ENCODE peak calls at places on chromosomes 12 and 14, in four cellular contexts. One of them, this sample, is unnamed.

GRCh38 chr14:23681337-23681736 is 45.2 kb downstream of the DHRS2 start:
- DNase-seq in D341Med: no peak
- DNase-seq in cerebellum: no peak
- DNase-seq in WTC11: no peak
- DNase-seq in this sample: no peak

GRCh38 chr12:64494998-64495729 is 43.2 kb downstream of the TBK1 start:
- DNase-seq in D341Med: no peak
- DNase-seq in WTC11: no peak
- DNase-seq in cerebellum: no peak
- DNase-seq in this sample: no peak

GRCh38 chr12:132445884-132446471 is 44.0 kb upstream of the FBRSL1 start:
- DNase-seq in cerebellum: no peak
- DNase-seq in WTC11: peak
- DNase-seq in D341Med: peak
- DNase-seq in this sample: peak

GRCh38 chr14:45426685-45427282 is 173.8 kb upstream of the MIS18BP1 start:
- DNase-seq in cerebellum: no peak
- DNase-seq in D341Med: peak
- DNase-seq in WTC11: no peak
- DNase-seq in this sample: peak

GRCh38 chr12:109580684-109581333 is 7.2 kb downstream of the MVK start:
- DNase-seq in cerebellum: no peak
- DNase-seq in WTC11: no peak
- DNase-seq in D341Med: no peak
- DNase-seq in this sample: no peak

GRCh38 chr12:12938541-12938940 is 13.4 kb downstream of the GPRC5D start:
- DNase-seq in WTC11: no peak
- DNase-seq in cerebellum: no peak
- DNase-seq in D341Med: no peak
- DNase-seq in this sample: no peak

GRCh38 chr12:46556105-46556559 is 183.6 kb upstream of the SLC38A2 start:
- DNase-seq in cerebellum: no peak
- DNase-seq in D341Med: no peak
- DNase-seq in WTC11: no peak
- DNase-seq in this sample: no peak

GRCh38 chr12:49750027-49750977 is 8.9 kb downstream of the TMBIM6 start:
- DNase-seq in WTC11: no peak
- DNase-seq in D341Med: no peak
- DNase-seq in cerebellum: no peak
- DNase-seq in this sample: no peak

GRCh38 chr14:92578511-92578910 is 64.9 kb downstream of the RIN3 start:
- DNase-seq in WTC11: no peak
- DNase-seq in cerebellum: no peak
- DNase-seq in D341Med: no peak
- DNase-seq in this sample: no peak

GRCh38 chr14:79659995-79660975 is 551.0 kb downstream of the DIO2 start:
- DNase-seq in D341Med: no peak
- DNase-seq in WTC11: no peak
- DNase-seq in cerebellum: no peak
- DNase-seq in this sample: no peak

GRCh38 chr14:103100281-103101121 is 6.0 kb downstream of the EXOC3L4 start:
- DNase-seq in cerebellum: no peak
- DNase-seq in WTC11: peak
- DNase-seq in D341Med: no peak
- DNase-seq in this sample: no peak

GRCh38 chr14:73753887-73754880 is 40.0 kb upstream of the PNMA1 start:
- DNase-seq in WTC11: no peak
- DNase-seq in cerebellum: no peak
- DNase-seq in D341Med: no peak
- DNase-seq in this sample: no peak

GRCh38 chr14:101732128-101732527 is 29.4 kb upstream of the PPP2R5C start:
- DNase-seq in cerebellum: no peak
- DNase-seq in WTC11: no peak
- DNase-seq in D341Med: no peak
- DNase-seq in this sample: no peak

GRCh38 chr14:99579077-99579836 is 24.8 kb downstream of the CCDC85C start:
- DNase-seq in cerebellum: no peak
- DNase-seq in D341Med: no peak
- DNase-seq in WTC11: no peak
- DNase-seq in this sample: no peak

GRCh38 chr12:48084066-48084465 is 21.8 kb downstream of the SENP1 start:
- DNase-seq in WTC11: no peak
- DNase-seq in cerebellum: peak
- DNase-seq in D341Med: no peak
- DNase-seq in this sample: no peak

GRCh38 chr12:63815482-63815852 is 29.0 kb upstream of the SRGAP1 start:
- DNase-seq in cerebellum: no peak
- DNase-seq in D341Med: no peak
- DNase-seq in WTC11: no peak
- DNase-seq in this sample: no peak

GRCh38 chr12:105985383-105985782 is 153.4 kb downstream of the NUAK1 start:
- DNase-seq in D341Med: no peak
- DNase-seq in cerebellum: no peak
- DNase-seq in WTC11: no peak
- DNase-seq in this sample: no peak

This sample was measured in T-helper 1 cell.